ENCODE peak calls at places on chromosomes 6 and 20, in ten cellular contexts. R, D, E, N, X, S, B, W, C and Y are unnamed samples.

GRCh38 chr20:59004493-59004762 is 2.6 kb downstream of the CTSZ start:
- DNase-seq in R (no peak), D (peak; percentile 8), E (peak; percentile 85), N (no peak), X (no peak), S (peak; percentile 69), B (no peak), W (no peak), C (no peak), Y (no peak)

GRCh38 chr6:32216292-32216691 is 7.6 kb downstream of the NOTCH4 start:
- DNase-seq in R (no peak), D (no peak), E (peak; percentile 25), N (no peak), X (no peak), S (no peak), B (no peak), W (no peak), C (no peak), Y (no peak)

GRCh38 chr6:45514454-45514853 is 136.7 kb upstream of the SUPT3H start:
- DNase-seq in R (no peak), D (no peak), E (no peak), N (no peak), X (no peak), S (no peak), B (no peak), W (peak; percentile 48), C (no peak), Y (no peak)

GRCh38 chr6:38933426-38933825 is 115.2 kb upstream of the GLP1R start:
- DNase-seq in R (no peak), D (no peak), E (no peak), N (no peak), X (no peak), S (no peak), B (peak; percentile 33), W (no peak), C (no peak), Y (peak; percentile 1)

GRCh38 chr6:24996145-24996836 is 60.5 kb upstream of the RIPOR2 start:
- DNase-seq in R (no peak), D (peak; percentile 94), E (no peak), N (no peak), X (no peak), S (no peak), B (no peak), W (no peak), C (no peak), Y (no peak)

GRCh38 chr6:143620461-143620860 is 57.3 kb upstream of the PHACTR2 start:
- DNase-seq in R (no peak), D (peak; percentile 36), E (no peak), N (no peak), X (no peak), S (no peak), B (peak; percentile 6), W (no peak), C (no peak), Y (no peak)

GRCh38 chr20:59010995-59011873 is 4.2 kb upstream of the CTSZ start:
- DNase-seq in R (peak; percentile 92), D (no peak), E (peak; percentile 57), N (no peak), X (no peak), S (peak; percentile 68), B (no peak), W (peak; percentile 44), C (peak; percentile 15), Y (no peak)

GRCh38 chr6:139625081-139625939 is 250.9 kb upstream of the CITED2 start:
- DNase-seq in R (no peak), D (no peak), E (no peak), N (no peak), X (no peak), S (no peak), B (no peak), W (no peak), C (no peak), Y (no peak)

GRCh38 chr6:150634641-150635292 is 35.1 kb downstream of the PLEKHG1 start:
- DNase-seq in R (no peak), D (no peak), E (no peak), N (no peak), X (no peak), S (no peak), B (peak; percentile 54), W (no peak), C (no peak), Y (no peak)

GRCh38 chr6:71489736-71490135 is 201.1 kb downstream of the OGFRL1 start:
- DNase-seq in R (peak; percentile 85), D (no peak), E (no peak), N (no peak), X (no peak), S (no peak), B (no peak), W (peak; percentile 83), C (no peak), Y (no peak)

GRCh38 chr6:5303711-5304110 is 42.4 kb downstream of the FARS2 start:
- DNase-seq in R (no peak), D (peak; percentile 33), E (no peak), N (no peak), X (no peak), S (no peak), B (no peak), W (no peak), C (no peak), Y (no peak)

GRCh38 chr20:61951695-61952533 is 113.8 kb downstream of the TAF4 start:
- DNase-seq in R (no peak), D (no peak), E (peak; percentile 59), N (no peak), X (no peak), S (peak; percentile 35), B (no peak), W (no peak), C (peak; percentile 88), Y (no peak)

GRCh38 chr6:155765275-155766194 is 309.9 kb upstream of the NOX3 start:
- DNase-seq in R (no peak), D (no peak), E (no peak), N (no peak), X (no peak), S (no peak), B (no peak), W (no peak), C (no peak), Y (no peak)

GRCh38 chr6:17865243-17865642 is 122.2 kb downstream of the KIF13A start:
- DNase-seq in R (peak; percentile 60), D (peak; percentile 28), E (no peak), N (no peak), X (no peak), S (no peak), B (no peak), W (peak; percentile 69), C (no peak), Y (no peak)

GRCh38 chr20:3902041-3902440 is 12.9 kb downstream of the PANK2 start:
- DNase-seq in R (no peak), D (no peak), E (no peak), N (no peak), X (no peak), S (no peak), B (no peak), W (no peak), C (no peak), Y (no peak)